ENCODE peak calls at places on chromosomes 16 and 17, in eight cellular contexts. D, C, O, V, S, G, Q and E are unnamed samples.

GRCh38 chr17:7885357-7886226 is 3.0 kb upstream of the CHD3 start:
- DNase-seq in D (peak), S (no peak), C (no peak), Q (peak), V (peak), O (peak), G (peak), E (peak)

GRCh38 chr16:87620201-87620495 is 17.8 kb downstream of the JPH3 start:
- DNase-seq in C (no peak), V (no peak), D (no peak), S (no peak), Q (no peak), O (no peak), G (no peak), E (no peak)

GRCh38 chr17:61238455-61238933 is 161.1 kb upstream of the TBX2 start:
- DNase-seq in C (no peak), Q (no peak), G (no peak), V (no peak), D (no peak), S (no peak), O (peak), E (peak)

GRCh38 chr17:74749262-74750038 is 1.0 kb downstream of the NHERF1 start:
- DNase-seq in S (no peak), Q (peak), V (no peak), O (no peak), G (no peak), C (no peak), D (no peak), E (peak)

GRCh38 chr16:11755022-11755760 is 12.5 kb upstream of the TXNDC11 start:
- DNase-seq in Q (no peak), D (no peak), G (no peak), V (no peak), O (no peak), S (no peak), C (no peak), E (no peak)

GRCh38 chr17:79570653-79571052 is 40.2 kb downstream of the RBFOX3 start:
- DNase-seq in S (no peak), G (no peak), V (no peak), C (no peak), Q (no peak), O (no peak), D (no peak), E (no peak)

GRCh38 chr16:177394-177822 is 928 bp downstream of the HBA1 start:
- DNase-seq in S (no peak), G (no peak), Q (no peak), C (no peak), D (peak), V (no peak), O (no peak), E (no peak)

GRCh38 chr17:37605081-37605480 is 4.1 kb downstream of the SYNRG start:
- DNase-seq in G (no peak), D (no peak), V (peak), S (no peak), Q (no peak), C (peak), O (no peak), E (peak)

GRCh38 chr17:27609606-27610303 is 21.2 kb upstream of the LGALS9 start:
- DNase-seq in G (no peak), D (peak), O (peak), V (peak), C (no peak), S (peak), Q (peak), E (peak)

GRCh38 chr16:53482123-53482522 is 20.9 kb downstream of the AKTIP start:
- DNase-seq in D (peak), S (no peak), C (no peak), G (no peak), V (no peak), Q (peak), O (no peak), E (no peak)